ENCODE peak calls at places on chromosome 1, in nine cellular contexts. F, E, M, G, D, T, Q, U and R are unnamed samples.

GRCh38 chr1:160131803-160132565 is 16.4 kb downstream of the ATP1A2 start:
- DNase-seq in M (no peak), D (no peak), T (no peak), U (no peak), F (no peak), E (peak), Q (no peak), G (no peak), R (no peak)

GRCh38 chr1:204162498-204163074 is 3.6 kb downstream of the REN start:
- DNase-seq in E (peak), G (peak), D (peak), T (peak), U (peak), M (peak), Q (peak), F (no peak), R (peak)

GRCh38 chr1:79683420-79683819 is 676.9 kb upstream of the ADGRL4 start:
- DNase-seq in G (no peak), U (no peak), D (no peak), T (no peak), E (no peak), M (no peak), Q (no peak), F (no peak), R (no peak)

GRCh38 chr1:67675800-67676199 is 9.2 kb upstream of the GADD45A start:
- DNase-seq in E (no peak), T (no peak), Q (no peak), U (no peak), M (no peak), G (no peak), F (no peak), D (no peak), R (no peak)

GRCh38 chr1:43348343-43348808 is 10.4 kb upstream of the CDC20 start:
- DNase-seq in D (no peak), T (no peak), G (no peak), U (no peak), Q (no peak), M (no peak), E (peak), F (no peak), R (no peak)

GRCh38 chr1:234977891-234978396 is 150.7 kb downstream of the TOMM20 start:
- DNase-seq in M (no peak), U (no peak), T (no peak), G (peak), Q (peak), F (no peak), E (peak), D (no peak), R (no peak)

GRCh38 chr1:7613851-7614205 is 157.3 kb upstream of the VAMP3 start:
- DNase-seq in T (no peak), U (no peak), G (no peak), Q (no peak), F (no peak), D (no peak), E (peak), M (no peak), R (no peak)

GRCh38 chr1:170076199-170076598 is 1.7 kb upstream of the KIFAP3 start:
- DNase-seq in D (no peak), G (no peak), E (no peak), T (no peak), M (no peak), F (no peak), U (no peak), Q (no peak), R (no peak)

GRCh38 chr1:115771847-115772457 is 3.4 kb upstream of the CASQ2 start:
- DNase-seq in E (peak), G (peak), M (peak), Q (peak), U (peak), D (no peak), T (peak), F (peak), R (peak)

GRCh38 chr1:72284084-72284397 is 1.7 kb upstream of the NEGR1 start:
- DNase-seq in Q (no peak), D (no peak), M (no peak), F (no peak), E (no peak), U (peak), G (no peak), T (no peak), R (no peak)

GRCh38 chr1:239387304-239388231 is 1.2 kb downstream of the CHRM3 start:
- DNase-seq in Q (no peak), E (no peak), G (no peak), M (peak), F (no peak), T (peak), U (no peak), D (no peak), R (no peak)